ENCODE peak calls at places on chromosomes 4 and X, in four cellular contexts. G, V, A and E are unnamed samples.

GRCh38 chr4:100489316-100489715 is 28.5 kb downstream of the EMCN start:
- DNase-seq in G (no peak), V (no peak), A (no peak), E (no peak)

GRCh38 chr4:153471691-153472080 is 5.5 kb downstream of the TMEM131L start:
- DNase-seq in G (no peak), V (no peak), A (no peak), E (no peak)

GRCh38 chr4:182102576-182102975 is 140.6 kb upstream of the TENM3 start:
- DNase-seq in G (no peak), V (no peak), A (no peak), E (no peak)

GRCh38 chr4:4647041-4647440 is 105.2 kb upstream of the STX18 start:
- DNase-seq in G (no peak), V (no peak), A (no peak), E (no peak)

GRCh38 chr4:42570221-42570620 is 86.7 kb downstream of the ATP8A1 start:
- DNase-seq in G (peak; percentile 94), V (no peak), A (no peak), E (peak; percentile 73)

GRCh38 chr4:105389167-105389566 is 84.7 kb downstream of the PPA2 start:
- DNase-seq in G (no peak), V (no peak), A (no peak), E (no peak)

GRCh38 chr4:7777871-7778523 is 161.7 kb downstream of the AFAP1 start:
- DNase-seq in G (no peak), V (no peak), A (no peak), E (peak; percentile 26)

GRCh38 chr4:158006973-158007372 is 165.9 kb downstream of the GASK1B start:
- DNase-seq in G (no peak), V (no peak), A (no peak), E (no peak)

GRCh38 chrX:95733426-95733825 is 951.2 kb upstream of the DIAPH2 start:
- DNase-seq in G (no peak), V (no peak), A (no peak), E (no peak)

GRCh38 chr4:182593864-182594263 is 323.3 kb downstream of the DCTD start:
- DNase-seq in G (no peak), V (no peak), A (no peak), E (no peak)

GRCh38 chrX:21745756-21746155 is 12.2 kb downstream of the SMPX start:
- DNase-seq in G (peak; percentile 36), V (peak; percentile 26), A (no peak), E (no peak)

GRCh38 chr4:81724925-81725329 is 253.2 kb upstream of the RASGEF1B start:
- DNase-seq in G (peak; percentile 65), V (peak; percentile 75), A (no peak), E (peak; percentile 74)

GRCh38 chr4:26912810-26913209 is 52.2 kb downstream of the STIM2 start:
- DNase-seq in G (no peak), V (peak; percentile 46), A (no peak), E (no peak)

GRCh38 chr4:35500812-35501211 is 743.5 kb downstream of the ARAP2 start:
- DNase-seq in G (no peak), V (no peak), A (no peak), E (no peak)

GRCh38 chrX:112768563-112768962 is 72.1 kb downstream of the AMOT start:
- DNase-seq in G (no peak), V (no peak), A (no peak), E (no peak)

GRCh38 chr4:174047363-174047762 is 236.1 kb downstream of the FBXO8 start:
- DNase-seq in G (no peak), V (peak; percentile 27), A (no peak), E (no peak)

GRCh38 chr4:56217383-56217890 is 169.9 kb downstream of the AASDH start:
- DNase-seq in G (no peak), V (no peak), A (no peak), E (no peak)

GRCh38 chrX:9163153-9163790 is 129.3 kb upstream of the FAM9B start:
- DNase-seq in G (no peak), V (no peak), A (no peak), E (no peak)

GRCh38 chr4:1900624-1901023 is 29.4 kb downstream of the NSD2 start:
- DNase-seq in G (no peak), V (no peak), A (no peak), E (peak; percentile 22)

GRCh38 chr4:143390764-143391163 is 54.1 kb downstream of the GAB1 start:
- DNase-seq in G (no peak), V (no peak), A (no peak), E (no peak)

GRCh38 chrX:96924581-96924980 is 40.9 kb downstream of the RPA4 start:
- DNase-seq in G (no peak), V (no peak), A (no peak), E (no peak)

GRCh38 chrX:120755066-120755846 is 120.4 kb downstream of the CT47B1 start:
- DNase-seq in G (no peak), V (peak; percentile 15), A (no peak), E (no peak)

DNA sequence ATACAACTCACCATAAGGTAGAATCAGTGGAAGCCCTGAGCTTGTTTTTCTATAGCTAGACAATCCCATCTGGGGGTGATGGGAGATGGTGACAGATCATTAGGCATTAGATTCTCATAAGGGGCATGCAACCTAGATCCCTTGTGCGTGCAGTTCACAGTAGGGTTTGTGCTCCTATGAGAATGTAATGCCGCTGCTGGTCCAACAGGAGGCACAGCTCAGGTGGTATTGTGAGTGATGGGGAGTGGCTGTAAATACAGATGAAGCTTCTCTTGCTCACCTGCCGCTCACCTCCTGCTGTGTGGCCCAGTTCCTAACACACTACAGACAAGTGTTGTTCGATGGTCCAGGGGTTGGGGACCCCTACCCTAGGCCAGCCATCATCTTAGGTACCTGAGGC is 5.9 kb upstream of the GATB start:
- DNase-seq in G (no peak), V (no peak), A (peak; percentile 6), E (no peak)
- TF ChIP-seq CTCF in G (no peak), V (peak; percentile 10), A (peak; percentile 42), E (no peak)

GRCh38 chr4:566035-566434 is 10.1 kb downstream of the TMEM271 start:
- DNase-seq in G (no peak), V (no peak), A (no peak), E (no peak)

GRCh38 chr4:566508-567295 is 9.4 kb downstream of the TMEM271 start:
- DNase-seq in G (no peak), V (no peak), A (no peak), E (no peak)

GRCh38 chr4:560731-561211 is 15.3 kb downstream of the TMEM271 start:
- DNase-seq in G (no peak), V (no peak), A (no peak), E (no peak)

GRCh38 chr4:560061-560460 is 16.0 kb downstream of the TMEM271 start:
- DNase-seq in G (no peak), V (no peak), A (no peak), E (no peak)

GRCh38 chr4:561456-561855 is 14.6 kb downstream of the TMEM271 start:
- DNase-seq in G (no peak), V (no peak), A (no peak), E (no peak)
- H3K4me3 ChIP-seq in G (no peak overlapping the region), V (no peak overlapping the region), A (no peak overlapping the region), E (no peak overlapping the region)

DNA sequence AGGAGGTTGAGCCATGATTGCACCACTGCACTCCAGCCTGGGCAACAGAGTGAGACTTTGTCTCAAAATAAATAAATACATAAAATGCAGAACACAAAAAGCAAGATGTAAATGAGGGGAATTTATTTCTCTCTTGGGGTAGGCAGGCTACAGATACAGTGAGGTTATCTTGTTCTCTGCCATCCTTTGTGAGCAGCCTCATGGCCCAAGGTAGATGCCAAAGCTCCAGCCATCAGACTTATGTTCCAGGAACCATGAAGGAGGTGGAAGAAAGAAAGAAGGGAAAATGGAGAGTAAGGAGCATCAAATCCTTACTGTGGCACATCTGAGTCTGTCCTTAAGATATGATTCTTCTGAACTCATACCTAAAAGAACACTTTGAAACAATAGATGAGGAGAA is 11.1 kb downstream of the ARSH start:
- DNase-seq in G (no peak), V (no peak), A (no peak), E (no peak)
- TF ChIP-seq POLR2AphosphoS5 in G (no peak), V (no peak), A (no peak), E (no peak)

DNA sequence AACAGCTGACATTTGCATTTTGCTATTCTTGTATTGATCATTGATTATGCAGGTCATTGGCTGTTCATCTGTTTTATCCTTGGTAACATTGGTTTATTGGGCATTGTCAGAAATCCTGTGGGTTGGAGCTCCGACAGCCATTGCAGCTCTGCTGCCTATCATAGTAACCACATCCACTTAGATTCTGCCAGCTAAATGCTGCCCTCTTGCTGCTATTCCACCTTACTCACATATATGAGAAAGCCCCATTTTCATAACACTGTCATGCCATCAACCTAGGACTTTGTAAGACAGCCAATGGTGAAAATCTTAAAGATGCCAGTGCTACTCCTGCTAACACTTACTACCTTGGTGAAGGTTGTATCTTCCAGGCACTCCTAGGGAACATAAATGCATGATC is 187.3 kb upstream of the CXCL13 start:
- DNase-seq in G (no peak), V (no peak), A (peak; percentile 24), E (no peak)
- TF ChIP-seq CTCF in G (no peak), V (peak; percentile 13), A (peak; percentile 49), E (no peak)

GRCh38 chr4:38670939-38671593 is 7.1 kb downstream of the KLF3 start:
- DNase-seq in G (peak; percentile 53), V (no peak), A (no peak), E (no peak)
- H3K4me3 ChIP-seq in G (peak overlapping the region; percentile 18), V (no peak overlapping the region), A (no peak overlapping the region), E (peak overlapping the region; percentile 0)

DNA sequence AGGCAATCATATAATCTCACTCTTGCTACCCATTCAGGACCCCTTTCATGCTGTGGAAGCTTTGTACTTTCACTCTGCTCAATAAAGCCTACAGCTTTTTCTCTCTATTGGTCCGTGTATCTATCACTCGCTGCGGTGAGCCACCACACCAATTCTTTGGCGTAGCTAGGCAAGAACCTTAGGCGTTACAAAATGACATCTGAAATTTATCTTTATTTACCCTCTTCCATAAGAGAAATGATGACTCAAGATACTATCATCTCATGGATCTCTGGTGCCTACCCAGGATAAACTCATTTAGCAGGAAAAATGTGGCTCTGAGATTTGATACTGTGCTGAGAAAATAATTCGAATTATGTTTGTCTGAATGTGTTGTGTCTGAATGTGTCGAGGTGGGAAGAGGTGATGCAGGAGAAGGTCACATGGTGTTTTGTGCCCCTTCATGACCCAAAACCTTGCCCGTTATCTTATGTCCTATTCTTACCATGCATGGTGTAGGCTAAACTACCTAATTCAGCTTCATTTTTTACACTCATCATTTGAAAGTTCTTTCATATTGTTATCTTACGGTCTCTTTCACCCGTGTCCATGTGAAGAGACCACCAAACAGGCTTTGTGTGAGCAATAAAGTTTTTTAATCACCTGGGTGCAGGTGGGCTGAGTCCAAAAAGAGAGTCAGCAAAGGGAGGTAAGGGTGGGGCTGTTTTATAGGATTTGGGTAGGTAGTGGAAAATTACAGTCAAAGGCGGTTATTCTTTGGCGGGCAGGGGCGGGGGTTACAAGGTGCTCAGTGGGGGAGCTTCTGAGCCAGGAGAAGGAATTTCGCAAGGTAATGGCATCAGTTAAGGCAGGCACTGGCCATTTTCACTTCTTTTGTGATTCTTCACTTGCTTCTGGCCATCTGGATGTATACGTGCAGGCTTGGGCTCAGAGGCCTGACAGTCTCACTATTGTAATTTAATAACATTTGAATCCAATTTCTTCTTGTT is 41.6 kb upstream of the GIMD1 start:
- DNase-seq in G (no peak), V (no peak), A (no peak), E (no peak)
- TF ChIP-seq POLR2AphosphoS5 in G (no peak), V (no peak), A (no peak), E (no peak)

DNA sequence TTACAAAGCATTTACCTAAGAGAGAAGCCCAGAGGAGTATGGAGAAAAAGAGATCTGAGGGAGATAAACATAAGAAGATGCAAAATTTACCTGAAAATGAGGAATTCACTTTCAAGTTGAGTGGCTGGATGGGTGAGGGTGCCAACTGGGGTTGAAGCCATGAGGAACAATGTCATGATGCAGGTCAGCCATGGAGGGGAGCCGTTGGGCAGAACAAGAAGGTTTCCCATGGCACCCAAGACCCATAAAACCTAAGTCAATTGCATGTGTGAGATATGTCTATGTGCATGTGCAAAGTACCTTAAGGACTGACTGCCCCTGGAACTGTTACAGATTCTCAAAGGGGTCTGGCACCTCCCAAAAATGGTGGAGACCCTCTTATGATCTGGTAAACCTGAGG is 46.6 kb upstream of the PRRG1 start:
- DNase-seq in G (no peak), V (peak; percentile 4), A (peak; percentile 10), E (no peak)
- TF ChIP-seq CTCF in G (no peak), V (peak; percentile 27), A (peak; percentile 41), E (no peak)